ENCODE peak calls at places on chromosomes 3 and 15, in nine cellular contexts. E is NCI-H2081; P is NCI-H2171; U is fibroblast of lung; H is right lobe of liver; B is stimulated activated CD4-positive, alpha-beta T cell treated with anti-CD3 and anti-CD28 coated beads, Interleukin-1b, Interleukin-23, amount 100 ng/mL, for 1 hour; J is SIG-M5; L is AG20443; Y is LoVo. I is an unnamed sample.

GRCh38 chr3:107962946-107963345 is 127.9 kb downstream of the CD47 start:
- DNase-seq in E (no peak), P (peak), U (peak), H (no peak), B (no peak), J (no peak), L (peak), Y (no peak), I (no peak)

GRCh38 chr3:172616061-172616461 is 92.8 kb upstream of the TNFSF10 start:
- DNase-seq in E (no peak), P (no peak), U (peak), H (no peak), B (no peak), J (no peak), L (no peak), Y (no peak), I (no peak)

GRCh38 chr3:57956833-57957174 is 51.4 kb upstream of the FLNB start:
- DNase-seq in E (no peak), P (no peak), U (no peak), H (no peak), B (no peak), J (no peak), L (no peak), Y (no peak), I (no peak)

GRCh38 chr3:71532639-71533395 is 50.7 kb downstream of the FOXP1 start:
- DNase-seq in E (no peak), P (no peak), U (peak), H (no peak), B (no peak), J (no peak), L (no peak), Y (peak), I (no peak)

GRCh38 chr3:180142041-180142440 is 105.3 kb upstream of the PEX5L start:
- DNase-seq in E (no peak), P (no peak), U (no peak), H (no peak), B (no peak), J (no peak), L (no peak), Y (no peak), I (no peak)

GRCh38 chr3:11140054-11140712 is 14.1 kb upstream of the HRH1 start:
- DNase-seq in E (peak), P (no peak), U (peak), H (no peak), B (no peak), J (peak), L (no peak), Y (peak), I (no peak)

GRCh38 chr3:40317061-40317676 is 7.7 kb downstream of the EIF1B start:
- DNase-seq in E (peak), P (peak), U (peak), H (no peak), B (no peak), J (peak), L (peak), Y (peak), I (peak)

GRCh38 chr3:178672263-178672662 is 136.0 kb downstream of the KCNMB2 start:
- DNase-seq in E (no peak), P (no peak), U (no peak), H (no peak), B (no peak), J (no peak), L (no peak), Y (no peak), I (no peak)

GRCh38 chr3:106058485-106058884 is 189.7 kb upstream of the CBLB start:
- DNase-seq in E (no peak), P (no peak), U (no peak), H (no peak), B (no peak), J (no peak), L (peak), Y (no peak), I (no peak)

GRCh38 chr15:69300129-69300588 is 1.4 kb downstream of the PAQR5 start:
- DNase-seq in E (peak), P (no peak), U (no peak), H (no peak), B (no peak), J (no peak), L (no peak), Y (no peak), I (no peak)

GRCh38 chr3:45946875-45947274 is 3.6 kb downstream of the CXCR6 start:
- DNase-seq in E (no peak), P (no peak), U (no peak), H (no peak), B (no peak), J (no peak), L (no peak), Y (no peak), I (no peak)

GRCh38 chr3:49623071-49623470 is 51.1 kb upstream of the APEH start:
- DNase-seq in E (no peak), P (no peak), U (no peak), H (no peak), B (no peak), J (no peak), L (no peak), Y (no peak), I (no peak)

GRCh38 chr3:10956991-10957390 is 35.6 kb upstream of the SLC6A1 start:
- DNase-seq in E (no peak), P (no peak), U (no peak), H (no peak), B (no peak), J (no peak), L (no peak), Y (no peak), I (no peak)

GRCh38 chr3:187265461-187265955 is 26.0 kb downstream of the MASP1 start:
- DNase-seq in E (no peak), P (no peak), U (no peak), H (no peak), B (no peak), J (no peak), L (no peak), Y (no peak), I (no peak)

GRCh38 chr3:133928136-133928893 is 32.6 kb upstream of the RAB6B start:
- DNase-seq in E (no peak), P (no peak), U (no peak), H (no peak), B (no peak), J (no peak), L (no peak), Y (no peak), I (no peak)

GRCh38 chr3:160830792-160831191 is 74.8 kb downstream of the PPM1L start:
- DNase-seq in E (no peak), P (no peak), U (no peak), H (no peak), B (no peak), J (no peak), L (no peak), Y (no peak), I (no peak)